ENCODE peak calls at places on chromosomes 3 and 15, in four cellular contexts. One of them, this sample, is unnamed.

GRCh38 chr3:71415708-71416108 is 167.8 kb downstream of the FOXP1 start:
- DNase-seq in AG04449: no peak
- DNase-seq in endothelial cell: no peak
- DNase-seq in pancreas: no peak
- DNase-seq in this sample: no peak

GRCh38 chr3:9168230-9168629 is 81.2 kb downstream of the SRGAP3 start:
- DNase-seq in AG04449: no peak
- DNase-seq in endothelial cell: no peak
- DNase-seq in pancreas: no peak
- DNase-seq in this sample: no peak

GRCh38 chr15:88419830-88420229 is 47.4 kb downstream of the MRPL46 start:
- DNase-seq in AG04449: no peak
- DNase-seq in endothelial cell: no peak
- DNase-seq in pancreas: no peak
- DNase-seq in this sample: no peak

GRCh38 chr15:83398591-83398990 is 48.5 kb upstream of the SH3GL3 start:
- DNase-seq in AG04449: peak; percentile 28
- DNase-seq in endothelial cell: no peak
- DNase-seq in pancreas: no peak
- DNase-seq in this sample: no peak

GRCh38 chr3:130948929-130949328 is 55.0 kb downstream of the ATP2C1 start:
- DNase-seq in AG04449: no peak
- DNase-seq in endothelial cell: no peak
- DNase-seq in pancreas: no peak
- DNase-seq in this sample: no peak

GRCh38 chr3:153349138-153349499 is 187.1 kb downstream of the RAP2B start:
- DNase-seq in AG04449: no peak
- DNase-seq in endothelial cell: no peak
- DNase-seq in pancreas: no peak
- DNase-seq in this sample: no peak

GRCh38 chr3:11510001-11510760 is 133.5 kb downstream of the VGLL4 start:
- DNase-seq in AG04449: no peak
- DNase-seq in endothelial cell: no peak
- DNase-seq in pancreas: no peak
- DNase-seq in this sample: peak; percentile 56

GRCh38 chr3:15368561-15369135 is 36.3 kb upstream of the SH3BP5 start:
- DNase-seq in AG04449: no peak
- DNase-seq in endothelial cell: no peak
- DNase-seq in pancreas: no peak
- DNase-seq in this sample: no peak

GRCh38 chr3:133944181-133944580 is 48.5 kb upstream of the RAB6B start:
- DNase-seq in AG04449: no peak
- DNase-seq in endothelial cell: no peak
- DNase-seq in pancreas: no peak
- DNase-seq in this sample: no peak

GRCh38 chr3:190911382-190911781 is 48.9 kb upstream of the GMNC start:
- DNase-seq in AG04449: no peak
- DNase-seq in endothelial cell: no peak
- DNase-seq in pancreas: no peak
- DNase-seq in this sample: no peak

GRCh38 chr3:30342319-30343060 is 263.9 kb upstream of the TGFBR2 start:
- DNase-seq in AG04449: peak; percentile 56
- DNase-seq in endothelial cell: no peak
- DNase-seq in pancreas: no peak
- DNase-seq in this sample: no peak

GRCh38 chr3:116905805-116906204 is 196.2 kb downstream of the TUSC7 start:
- DNase-seq in AG04449: no peak
- DNase-seq in endothelial cell: no peak
- DNase-seq in pancreas: no peak
- DNase-seq in this sample: no peak

GRCh38 chr3:128348805-128349531 is 117.7 kb downstream of the DNAJB8 start:
- DNase-seq in AG04449: no peak
- DNase-seq in endothelial cell: peak; percentile 21
- DNase-seq in pancreas: no peak
- DNase-seq in this sample: no peak

GRCh38 chr15:83775738-83776137 is 121.8 kb downstream of the ADAMTSL3 start:
- DNase-seq in AG04449: no peak
- DNase-seq in endothelial cell: no peak
- DNase-seq in pancreas: no peak
- DNase-seq in this sample: no peak

GRCh38 chr3:98766924-98767323 is 3.8 kb downstream of the ST3GAL6 start:
- DNase-seq in AG04449: no peak
- DNase-seq in endothelial cell: no peak
- DNase-seq in pancreas: no peak
- DNase-seq in this sample: no peak

GRCh38 chr15:51561271-51561670 is 61.3 kb downstream of the DMXL2 start:
- DNase-seq in AG04449: no peak
- DNase-seq in endothelial cell: no peak
- DNase-seq in pancreas: no peak
- DNase-seq in this sample: no peak

GRCh38 chr3:4290272-4290893 is 12.8 kb upstream of the SETMAR start:
- DNase-seq in AG04449: no peak
- DNase-seq in endothelial cell: peak; percentile 37
- DNase-seq in pancreas: no peak
- DNase-seq in this sample: peak; percentile 24

GRCh38 chr3:65712156-65712555 is 326.6 kb downstream of the MAGI1 start:
- DNase-seq in AG04449: no peak
- DNase-seq in endothelial cell: no peak
- DNase-seq in pancreas: no peak
- DNase-seq in this sample: no peak

GRCh38 chr3:31909455-31909854 is 71.6 kb downstream of the OSBPL10 start:
- DNase-seq in AG04449: no peak
- DNase-seq in endothelial cell: no peak
- DNase-seq in pancreas: no peak
- DNase-seq in this sample: no peak

GRCh38 chr3:194265505-194265892 is 85.6 kb downstream of the CPN2 start:
- DNase-seq in AG04449: no peak
- DNase-seq in endothelial cell: no peak
- DNase-seq in pancreas: peak; percentile 72
- DNase-seq in this sample: no peak

GRCh38 chr3:123833398-123833785 is 50.7 kb downstream of the MYLK start:
- DNase-seq in AG04449: no peak
- DNase-seq in endothelial cell: no peak
- DNase-seq in pancreas: no peak
- DNase-seq in this sample: no peak

GRCh38 chr3:105678017-105678416 is 190.8 kb downstream of the CBLB start:
- DNase-seq in AG04449: no peak
- DNase-seq in endothelial cell: no peak
- DNase-seq in pancreas: no peak
- DNase-seq in this sample: no peak

GRCh38 chr3:135970500-135971116 is 5.1 kb downstream of the PPP2R3A start:
- DNase-seq in AG04449: no peak
- DNase-seq in endothelial cell: no peak
- DNase-seq in pancreas: no peak
- DNase-seq in this sample: no peak

GRCh38 chr15:66720206-66721010 is 18.4 kb downstream of the SMAD6 start:
- DNase-seq in AG04449: no peak
- DNase-seq in endothelial cell: no peak
- DNase-seq in pancreas: no peak
- DNase-seq in this sample: no peak

GRCh38 chr15:101723161-101723873 is 956 bp downstream of the TARS3 start:
- DNase-seq in AG04449: no peak
- DNase-seq in endothelial cell: no peak
- DNase-seq in pancreas: no peak
- DNase-seq in this sample: no peak

GRCh38 chr3:194987571-194988494 is 283.1 kb downstream of the XXYLT1 start:
- DNase-seq in AG04449: no peak
- DNase-seq in endothelial cell: no peak
- DNase-seq in pancreas: no peak
- DNase-seq in this sample: no peak

GRCh38 chr15:63308947-63309346 is 31.5 kb downstream of the APH1B start:
- DNase-seq in AG04449: no peak
- DNase-seq in endothelial cell: no peak
- DNase-seq in pancreas: no peak
- DNase-seq in this sample: no peak

GRCh38 chr3:52032702-52033408 is 23.5 kb downstream of the DUSP7 start:
- DNase-seq in AG04449: no peak
- DNase-seq in endothelial cell: no peak
- DNase-seq in pancreas: no peak
- DNase-seq in this sample: no peak

GRCh38 chr15:99365232-99365631 is 114.0 kb downstream of the LRRC28 start:
- DNase-seq in AG04449: no peak
- DNase-seq in endothelial cell: no peak
- DNase-seq in pancreas: no peak
- DNase-seq in this sample: no peak

GRCh38 chr3:194098036-194098871 is 37.7 kb upstream of the HES1 start:
- DNase-seq in AG04449: no peak
- DNase-seq in endothelial cell: no peak
- DNase-seq in pancreas: peak; percentile 53
- DNase-seq in this sample: no peak

GRCh38 chr15:43329222-43329959 is 982 bp downstream of the LCMT2 start:
- DNase-seq in AG04449: no peak
- DNase-seq in endothelial cell: no peak
- DNase-seq in pancreas: no peak
- DNase-seq in this sample: peak; percentile 13

GRCh38 chr3:69671082-69671952 is 67.9 kb upstream of the MITF start:
- DNase-seq in AG04449: no peak
- DNase-seq in endothelial cell: peak; percentile 55
- DNase-seq in pancreas: no peak
- DNase-seq in this sample: peak; percentile 58

GRCh38 chr3:195829897-195830254 is 18.1 kb upstream of the MUC4 start:
- DNase-seq in AG04449: no peak
- DNase-seq in endothelial cell: no peak
- DNase-seq in pancreas: no peak
- DNase-seq in this sample: no peak

GRCh38 chr3:160401301-160402095 is 2.0 kb downstream of the SMC4 start:
- DNase-seq in AG04449: no peak
- DNase-seq in endothelial cell: no peak
- DNase-seq in pancreas: no peak
- DNase-seq in this sample: no peak

GRCh38 chr3:49260711-49261357 is 16.2 kb downstream of the C3orf62 start:
- DNase-seq in AG04449: no peak
- DNase-seq in endothelial cell: no peak
- DNase-seq in pancreas: no peak
- DNase-seq in this sample: no peak

GRCh38 chr15:98954411-98954810 is 53.2 kb downstream of the PGPEP1L start:
- DNase-seq in AG04449: peak; percentile 87
- DNase-seq in endothelial cell: no peak
- DNase-seq in pancreas: no peak
- DNase-seq in this sample: no peak

GRCh38 chr3:123834631-123835030 is 49.5 kb downstream of the MYLK start:
- DNase-seq in AG04449: peak; percentile 91
- DNase-seq in endothelial cell: no peak
- DNase-seq in pancreas: no peak
- DNase-seq in this sample: no peak

GRCh38 chr3:108324177-108324576 is 27.8 kb downstream of the HHLA2 start:
- DNase-seq in AG04449: no peak
- DNase-seq in endothelial cell: no peak
- DNase-seq in pancreas: no peak
- DNase-seq in this sample: no peak

GRCh38 chr3:166420071-166420470 is 582.8 kb upstream of the BCHE start:
- DNase-seq in AG04449: no peak
- DNase-seq in endothelial cell: no peak
- DNase-seq in pancreas: no peak
- DNase-seq in this sample: no peak

DNA sequence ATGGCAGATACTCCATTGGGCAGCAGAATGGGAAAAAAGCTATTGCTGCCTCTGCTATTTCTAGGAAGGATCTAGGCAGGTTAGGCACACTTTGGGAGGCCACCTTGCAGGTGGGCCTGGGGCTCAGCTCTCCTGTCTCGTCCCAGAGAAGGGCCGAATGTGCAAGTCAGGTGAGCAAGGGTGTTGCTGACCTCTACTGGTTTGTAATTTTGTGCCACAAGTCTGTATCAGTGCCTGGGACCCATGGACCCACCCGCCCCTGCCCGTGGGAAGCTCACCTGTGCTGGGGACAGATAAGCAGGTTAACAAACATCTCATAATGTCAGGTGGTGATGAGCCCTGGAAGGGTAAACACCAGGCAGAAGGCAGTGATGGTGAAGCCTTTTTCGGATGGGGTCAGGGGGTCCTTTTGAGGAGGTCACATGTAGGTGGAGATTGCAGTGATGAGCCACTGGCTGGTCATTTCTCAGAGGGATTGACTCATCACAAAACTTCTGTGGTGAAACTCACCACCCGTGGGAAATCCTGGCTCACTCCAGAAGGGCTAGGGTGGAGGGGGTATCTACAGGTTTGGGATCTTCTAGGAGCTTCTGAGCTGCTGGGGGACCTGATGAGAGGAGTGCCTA is 161.3 kb downstream of the KLF13 start:
- DNase-seq in AG04449: no peak
- DNase-seq in endothelial cell: no peak
- DNase-seq in pancreas: peak; percentile 49
- DNase-seq in this sample: no peak
- TF ChIP-seq CTCF in AG04449: no peak
- TF ChIP-seq CTCF in endothelial cell: no peak
- TF ChIP-seq CTCF in pancreas: no peak
- TF ChIP-seq CTCF in this sample: no peak

GRCh38 chr3:18988619-18989229 is 159.6 kb upstream of the KCNH8 start:
- DNase-seq in AG04449: no peak
- DNase-seq in endothelial cell: peak; percentile 9
- DNase-seq in pancreas: no peak
- DNase-seq in this sample: no peak
- TF ChIP-seq CTCF in AG04449: no peak
- TF ChIP-seq CTCF in endothelial cell: peak; percentile 54
- TF ChIP-seq CTCF in pancreas: no peak
- TF ChIP-seq CTCF in this sample: peak; percentile 88

GRCh38 chr3:115347737-115348136 is 200.6 kb upstream of the ZBTB20 start:
- DNase-seq in AG04449: no peak
- DNase-seq in endothelial cell: no peak
- DNase-seq in pancreas: no peak
- DNase-seq in this sample: no peak
- TF ChIP-seq CTCF in AG04449: no peak
- TF ChIP-seq CTCF in endothelial cell: no peak
- TF ChIP-seq CTCF in pancreas: no peak
- TF ChIP-seq CTCF in this sample: no peak

DNA sequence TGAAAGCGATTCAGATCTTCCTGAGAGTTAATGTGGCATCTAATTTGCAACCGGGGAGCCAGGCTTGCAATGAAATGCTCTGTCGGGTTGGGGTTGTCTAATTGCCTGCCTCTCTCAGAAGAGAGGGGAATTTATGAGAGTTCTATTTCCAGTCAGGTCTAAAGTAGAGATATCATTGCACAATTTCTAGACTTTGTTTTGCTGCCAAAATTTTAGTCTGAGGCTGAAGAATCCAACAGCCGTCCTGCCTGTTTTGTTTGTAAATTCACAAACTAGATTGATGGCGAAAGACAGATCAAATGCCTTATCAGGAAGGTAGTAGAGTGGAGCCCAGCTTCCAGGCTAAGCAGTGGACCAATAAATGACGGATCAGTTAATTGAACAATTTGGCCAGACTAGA is 630 bp downstream of the LIPC start:
- DNase-seq in AG04449: no peak
- DNase-seq in endothelial cell: no peak
- DNase-seq in pancreas: no peak
- DNase-seq in this sample: no peak
- TF ChIP-seq CTCF in AG04449: no peak
- TF ChIP-seq CTCF in endothelial cell: no peak
- TF ChIP-seq CTCF in pancreas: no peak
- TF ChIP-seq CTCF in this sample: no peak

GRCh38 chr3:19046440-19046839 is 101.9 kb upstream of the KCNH8 start:
- DNase-seq in AG04449: no peak
- DNase-seq in endothelial cell: no peak
- DNase-seq in pancreas: no peak
- DNase-seq in this sample: no peak
- TF ChIP-seq CTCF in AG04449: no peak
- TF ChIP-seq CTCF in endothelial cell: no peak
- TF ChIP-seq CTCF in pancreas: no peak
- TF ChIP-seq CTCF in this sample: peak; percentile 58

GRCh38 chr15:59632714-59633113 is 21.1 kb downstream of the GCNT3 start:
- DNase-seq in AG04449: no peak
- DNase-seq in endothelial cell: peak; percentile 41
- DNase-seq in pancreas: no peak
- DNase-seq in this sample: peak; percentile 6
- TF ChIP-seq CTCF in AG04449: peak; percentile 23
- TF ChIP-seq CTCF in endothelial cell: peak; percentile 24
- TF ChIP-seq CTCF in pancreas: no peak
- TF ChIP-seq CTCF in this sample: peak; percentile 42

This sample was measured in neural crest cell.